ENCODE peak calls at places on chromosomes 11 and 22, in six cellular contexts. M, J, U, Z, E and W are unnamed samples.

GRCh38 chr11:62545437-62546243 is 966 bp downstream of the AHNAK start:
- DNase-seq in Z (peak; percentile 89), E (peak; percentile 96), M (peak; percentile 93), U (peak; percentile 97), J (peak; percentile 86), W (peak; percentile 88)

GRCh38 chr11:59173080-59173963 is 1.4 kb downstream of the DTX4 start:
- DNase-seq in J (no peak), Z (peak; percentile 35), M (peak; percentile 41), E (peak; percentile 57), U (no peak), W (peak; percentile 58)

GRCh38 chr11:33551051-33551450 is 149.6 kb downstream of the C11orf91 start:
- DNase-seq in J (no peak), E (no peak), Z (no peak), U (no peak), M (no peak), W (no peak)

GRCh38 chr22:50678651-50679521 is 6.3 kb downstream of the SHANK3 start:
- DNase-seq in E (no peak), U (no peak), Z (peak; percentile 20), J (no peak), M (no peak), W (no peak)

GRCh38 chr11:32290783-32291182 is 144.6 kb downstream of the WT1 start:
- DNase-seq in J (no peak), M (no peak), E (no peak), U (no peak), Z (no peak), W (no peak)

GRCh38 chr11:62614275-62614674 is 1.2 kb downstream of the ROM1 start:
- DNase-seq in E (no peak), U (no peak), M (no peak), J (no peak), Z (peak; percentile 56), W (no peak)

GRCh38 chr11:69442807-69443137 is 38.7 kb upstream of the LINC01488 start:
- DNase-seq in Z (no peak), M (no peak), U (no peak), E (no peak), J (no peak), W (no peak)

GRCh38 chr11:93704237-93704636 is 37.1 kb downstream of the TAF1D start:
- DNase-seq in Z (no peak), J (peak; percentile 20), M (no peak), E (no peak), U (no peak), W (no peak)

GRCh38 chr11:28529046-28529445 is 420.9 kb downstream of the METTL15 start:
- DNase-seq in Z (no peak), M (no peak), E (no peak), U (no peak), J (no peak), W (no peak)

GRCh38 chr22:49138250-49138790 is 689.4 kb downstream of the BRD1 start:
- DNase-seq in Z (no peak), M (no peak), J (no peak), E (no peak), U (no peak), W (no peak)

GRCh38 chr11:134270250-134270714 is 5.9 kb upstream of the GLB1L3 start:
- DNase-seq in J (no peak), E (no peak), U (no peak), M (no peak), Z (no peak), W (no peak)

GRCh38 chr22:48555606-48556005 is 1272.1 kb downstream of the BRD1 start:
- DNase-seq in M (no peak), Z (no peak), J (no peak), U (no peak), E (no peak), W (no peak)

GRCh38 chr22:49882519-49883293 is 29.1 kb downstream of the ZBED4 start:
- DNase-seq in M (no peak), E (no peak), Z (no peak), U (no peak), J (no peak), W (no peak)

GRCh38 chr22:49703391-49703926 is 124.2 kb downstream of the BRD1 start:
- DNase-seq in Z (no peak), U (no peak), E (no peak), J (no peak), M (no peak), W (no peak)

GRCh38 chr11:106082096-106082495 is 4.6 kb downstream of the AASDHPPT start:
- DNase-seq in U (no peak), Z (no peak), E (no peak), J (no peak), M (no peak), W (no peak)

GRCh38 chr11:43957571-43957970 is 15.1 kb downstream of the C11orf96 start:
- DNase-seq in Z (no peak), M (no peak), J (no peak), U (no peak), E (no peak), W (no peak)

GRCh38 chr22:26579331-26579886 is 10.5 kb downstream of the TPST2 start:
- DNase-seq in E (no peak), M (peak; percentile 62), Z (peak; percentile 35), J (no peak), U (no peak), W (no peak)

DNA sequence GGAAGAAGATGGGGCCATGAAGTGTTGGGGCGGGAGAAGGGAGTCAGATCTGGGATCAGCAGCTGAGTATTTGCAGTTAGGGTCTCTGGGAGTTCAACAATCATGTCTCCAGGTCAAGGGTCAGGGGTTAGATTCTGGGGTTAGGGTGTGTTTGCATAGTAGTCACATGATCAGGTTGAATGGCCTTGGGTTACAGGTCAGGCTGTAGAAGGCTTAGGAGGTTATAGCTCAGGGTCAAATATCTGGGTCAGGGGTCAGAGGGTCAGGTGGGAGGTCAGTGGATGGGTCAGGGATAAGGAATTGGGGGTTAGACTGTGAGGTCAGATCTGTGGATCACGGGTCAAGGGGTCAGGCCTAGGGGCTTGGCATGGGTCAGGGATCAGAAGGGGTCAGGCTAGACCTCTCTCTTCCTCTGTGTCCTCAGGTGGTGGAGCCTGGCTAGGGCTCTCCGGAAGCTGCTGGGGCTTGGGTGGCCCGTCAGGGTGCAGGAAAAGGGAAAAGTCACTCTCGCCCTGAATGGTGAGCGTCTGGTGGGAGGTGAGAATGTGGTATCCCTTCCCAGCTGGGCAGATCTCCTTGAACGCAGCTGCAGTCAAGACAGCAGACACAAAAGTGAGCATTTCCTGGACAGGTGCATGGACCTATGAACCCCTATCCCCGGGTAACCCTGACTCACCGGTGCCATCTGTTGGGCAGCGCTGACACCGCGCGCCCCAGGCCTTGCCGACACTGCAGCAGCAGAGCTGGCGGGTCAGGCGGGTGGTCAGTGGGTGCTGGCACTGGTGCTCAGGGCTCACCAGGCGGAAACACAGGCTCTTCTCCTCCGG is 6.4 kb downstream of the LTBP3 start:
- DNase-seq in J (peak; percentile 81), M (peak; percentile 90), Z (peak; percentile 81), U (no peak), E (no peak), W (peak; percentile 85)
- TF ChIP-seq EP300 in J (no peak), M (no peak), Z (no peak), U (no peak), E (no peak), W (no peak)

GRCh38 chr11:45513806-45514340 is 151.5 kb downstream of the CHST1 start:
- DNase-seq in M (no peak), Z (no peak), J (no peak), U (no peak), E (no peak), W (no peak)

GRCh38 chr11:45517171-45517770 is 148.2 kb downstream of the CHST1 start:
- DNase-seq in M (no peak), E (no peak), U (peak; percentile 34), J (no peak), Z (no peak), W (no peak)

GRCh38 chr11:45507916-45508315 is 157.5 kb downstream of the CHST1 start:
- DNase-seq in J (no peak), E (no peak), M (no peak), U (no peak), Z (no peak), W (no peak)

GRCh38 chr11:45511566-45511965 is 153.9 kb downstream of the CHST1 start:
- DNase-seq in M (no peak), E (no peak), Z (no peak), U (no peak), J (no peak), W (no peak)

GRCh38 chr11:45512749-45513148 is 152.7 kb downstream of the CHST1 start:
- DNase-seq in E (no peak), U (no peak), Z (no peak), M (no peak), J (no peak), W (no peak)
- TF ChIP-seq EP300 in E (no peak), U (no peak), Z (no peak), M (no peak), J (no peak), W (no peak)

DNA sequence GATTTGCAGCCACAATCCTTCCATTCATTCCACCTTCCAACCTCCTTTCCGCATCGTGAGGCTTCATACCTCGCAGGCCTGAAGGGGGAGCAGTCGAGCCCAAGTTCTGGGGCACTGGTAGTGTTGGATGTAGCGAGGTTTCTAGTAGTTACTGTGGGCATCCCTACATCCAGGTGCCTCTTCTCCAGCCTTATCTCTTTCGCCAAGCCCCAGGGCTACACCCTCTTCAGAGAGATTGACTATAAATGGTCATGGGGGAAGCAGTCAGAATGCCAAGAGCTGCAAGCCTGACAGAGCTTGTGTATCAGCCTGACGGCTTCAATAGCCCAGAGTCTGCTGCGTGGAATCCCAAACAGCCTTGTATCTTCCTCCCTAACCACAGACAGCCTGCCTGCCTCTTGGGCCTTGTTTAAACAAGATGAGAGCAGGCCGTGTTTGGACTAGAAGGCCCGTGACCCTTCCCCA is 28.9 kb downstream of the CLMP start:
- DNase-seq in U (peak; percentile 84), J (peak; percentile 32), E (peak; percentile 77), Z (no peak), M (peak; percentile 58), W (no peak)
- TF ChIP-seq EP300 in U (no peak), J (no peak), E (no peak), Z (no peak), M (no peak), W (no peak)

GRCh38 chr11:67507242-67507890 is 596 bp downstream of the CDK2AP2 start:
- DNase-seq in Z (peak; percentile 82), M (peak; percentile 89), U (peak; percentile 88), E (no peak), J (peak; percentile 92), W (peak; percentile 93)

GRCh38 chr11:67510023-67510345 is 2.0 kb upstream of the CDK2AP2 start:
- DNase-seq in M (no peak), J (no peak), E (no peak), U (no peak), Z (no peak), W (no peak)

GRCh38 chr11:67506426-67507032 is 1.4 kb upstream of the PITPNM1 start:
- DNase-seq in Z (peak; percentile 43), E (no peak), J (no peak), U (peak; percentile 69), M (peak; percentile 36), W (no peak)

GRCh38 chr11:67507891-67508485 is at the start of gene CDK2AP2:
- DNase-seq in U (peak; percentile 100), Z (peak; percentile 100), M (peak; percentile 100), E (peak; percentile 99), J (peak; percentile 100), W (peak; percentile 100)

DNA sequence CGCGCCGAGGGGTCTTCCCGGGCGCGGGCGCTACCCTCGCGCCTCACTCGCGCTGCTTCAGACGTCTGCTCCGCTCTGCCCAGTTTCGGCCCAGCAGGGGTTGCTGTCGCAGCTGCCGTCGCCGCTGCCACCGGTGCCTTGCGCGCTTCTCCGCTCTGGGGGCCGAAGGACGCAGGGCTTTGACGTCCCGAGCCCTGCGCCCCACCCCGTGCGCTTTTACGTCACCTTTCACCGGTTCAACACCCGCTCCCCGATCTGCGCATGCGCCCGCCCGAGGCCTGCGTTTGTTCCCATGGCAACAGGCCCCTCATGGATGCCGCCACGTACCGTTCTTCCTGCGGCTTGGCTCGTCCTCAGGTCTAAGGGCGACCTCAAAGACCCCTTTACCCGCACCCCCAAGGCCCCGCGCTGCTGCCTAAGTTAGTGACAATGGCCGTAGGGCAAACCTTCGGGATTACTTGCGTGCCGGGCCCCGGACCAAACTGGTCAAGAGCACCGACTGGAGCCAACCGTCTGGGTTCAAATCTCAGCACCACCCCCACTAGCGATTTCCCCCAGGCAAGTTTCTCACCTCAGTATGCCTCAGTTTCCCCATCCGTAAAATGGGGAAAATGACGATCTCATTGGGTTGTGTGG is 642 bp upstream of the CDK2AP2 start:
- DNase-seq in E (peak; percentile 98), U (peak; percentile 99), J (peak; percentile 98), M (peak; percentile 99), Z (peak; percentile 99), W (peak; percentile 99)
- TF ChIP-seq EP300 in E (peak; percentile 36), U (no peak), J (no peak), M (no peak), Z (no peak), W (no peak)